ENCODE peak calls at places on chromosomes 13 and 19, in five cellular contexts. R, E, V, B and U are unnamed samples.

GRCh38 chr13:30346789-30347167 is 39.4 kb upstream of the KATNAL1 start:
- DNase-seq in R (no peak), E (no peak), V (no peak), B (no peak), U (no peak)

GRCh38 chr19:52297601-52298358 is 811 bp downstream of the ZNF480 start:
- DNase-seq in R (no peak), E (peak), V (no peak), B (no peak), U (no peak)

GRCh38 chr19:40279761-40280607 is 5.2 kb downstream of the AKT2 start:
- DNase-seq in R (no peak), E (no peak), V (no peak), B (no peak), U (no peak)

GRCh38 chr13:28326081-28326480 is 168.8 kb downstream of the FLT1 start:
- DNase-seq in R (no peak), E (no peak), V (no peak), B (no peak), U (no peak)

GRCh38 chr13:110455941-110456340 is 105.6 kb downstream of the RAB20 start:
- DNase-seq in R (peak), E (peak), V (peak), B (peak), U (peak)

GRCh38 chr19:6414033-6414643 is 10.5 kb downstream of the KHSRP start:
- DNase-seq in R (no peak), E (no peak), V (no peak), B (no peak), U (no peak)

GRCh38 chr13:31970237-31970930 is 61.2 kb upstream of the FRY start:
- DNase-seq in R (no peak), E (no peak), V (no peak), B (no peak), U (no peak)

GRCh38 chr13:90689111-90689510 is 658.4 kb upstream of the MIR17HG start:
- DNase-seq in R (no peak), E (no peak), V (no peak), B (no peak), U (no peak)

GRCh38 chr13:59094149-59094548 is 1069.6 kb downstream of the DIAPH3 start:
- DNase-seq in R (no peak), E (no peak), V (no peak), B (no peak), U (no peak)

GRCh38 chr19:29404951-29405727 is 120.7 kb upstream of the VSTM2B start:
- DNase-seq in R (no peak), E (no peak), V (no peak), B (no peak), U (peak)

GRCh38 chr13:87907202-87907601 is 236.0 kb downstream of the SLITRK5 start:
- DNase-seq in R (no peak), E (no peak), V (no peak), B (no peak), U (no peak)

GRCh38 chr13:113053376-113053775 is 52.2 kb upstream of the F7 start:
- DNase-seq in R (no peak), E (no peak), V (no peak), B (no peak), U (no peak)

GRCh38 chr13:26600345-26600761 is 42.9 kb downstream of the WASF3 start:
- DNase-seq in R (no peak), E (no peak), V (no peak), B (no peak), U (no peak)

GRCh38 chr19:43675269-43675879 is 5.4 kb upstream of the PLAUR start:
- DNase-seq in R (no peak), E (no peak), V (no peak), B (no peak), U (no peak)

GRCh38 chr19:18156841-18157464 is 4.0 kb downstream of the PIK3R2 start:
- DNase-seq in R (no peak), E (peak), V (no peak), B (peak), U (no peak)

GRCh38 chr13:51858433-51859247 is 3.1 kb upstream of the CCDC70 start:
- DNase-seq in R (no peak), E (no peak), V (no peak), B (no peak), U (no peak)

GRCh38 chr19:24057144-24057543 is 29.8 kb upstream of the ZNF254 start:
- DNase-seq in R (no peak), E (no peak), V (no peak), B (no peak), U (no peak)

GRCh38 chr19:3556978-3557460 is 367 bp downstream of the MFSD12 start:
- DNase-seq in R (peak), E (no peak), V (peak), B (no peak), U (no peak)

GRCh38 chr13:86591862-86592261 is 792.6 kb upstream of the SLITRK6 start:
- DNase-seq in R (no peak), E (no peak), V (no peak), B (no peak), U (no peak)

GRCh38 chr13:73325351-73326214 is 266.8 kb downstream of the KLF5 start:
- DNase-seq in R (no peak), E (no peak), V (no peak), B (no peak), U (no peak)

GRCh38 chr19:51368366-51369282 is at the start of gene CLDND2:
- DNase-seq in R (no peak), E (no peak), V (no peak), B (no peak), U (no peak)

GRCh38 chr19:53865918-53866696 is 1.6 kb upstream of the MYADM start:
- DNase-seq in R (peak), E (peak), V (peak), B (no peak), U (no peak)

GRCh38 chr13:110302154-110302553 is 4.8 kb downstream of the COL4A1 start:
- DNase-seq in R (no peak), E (no peak), V (no peak), B (no peak), U (no peak)

GRCh38 chr19:33444993-33445751 is 71.7 kb downstream of the CEBPG start:
- DNase-seq in R (no peak), E (no peak), V (no peak), B (no peak), U (no peak)

GRCh38 chr13:21009036-21009435 is 52.4 kb downstream of the LATS2 start:
- DNase-seq in R (no peak), E (no peak), V (no peak), B (no peak), U (no peak)

GRCh38 chr19:48341006-48341405 is 15.7 kb downstream of the EMP3 start:
- DNase-seq in R (no peak), E (no peak), V (no peak), B (no peak), U (no peak)

GRCh38 chr13:23902975-23903905 is 5.9 kb upstream of the C1QTNF9B start:
- DNase-seq in R (no peak), E (no peak), V (no peak), B (no peak), U (no peak)

GRCh38 chr13:112684444-112684843 is 5.4 kb upstream of the ATP11A start:
- DNase-seq in R (no peak), E (no peak), V (no peak), B (no peak), U (no peak)

GRCh38 chr13:107480130-107480529 is 735.2 kb downstream of the LIG4 start:
- DNase-seq in R (no peak), E (no peak), V (no peak), B (no peak), U (no peak)

GRCh38 chr13:43783820-43784219 is 3.0 kb downstream of the ENOX1 start:
- DNase-seq in R (no peak), E (peak), V (no peak), B (no peak), U (peak)

GRCh38 chr13:42876810-42877550 is 95.6 kb downstream of the FAM216B start:
- DNase-seq in R (no peak), E (no peak), V (no peak), B (no peak), U (no peak)

GRCh38 chr13:113148407-113148806 is 10.0 kb upstream of the PROZ start:
- DNase-seq in R (no peak), E (no peak), V (no peak), B (no peak), U (no peak)